ENCODE peak calls at places on chromosomes 6 and 20, in five cellular contexts. One of them, this sample, is unnamed.
A peak's percentile ranks its signal among the peaks of the same experiment; 100 is the strongest.

GRCh38 chr20:17636523-17637412 is 45.3 kb downstream of the RRBP1 start:
- DNase-seq in GM23338: peak; percentile 59
- DNase-seq in PC-3: no peak
- DNase-seq in GM23248: no peak
- DNase-seq in SK-N-SH: peak; percentile 91
- DNase-seq in this sample: no peak

GRCh38 chr6:41682497-41682961 is 44.3 kb downstream of the MDFI start:
- DNase-seq in GM23338: peak; percentile 38
- DNase-seq in PC-3: no peak
- DNase-seq in GM23248: no peak
- DNase-seq in SK-N-SH: no peak
- DNase-seq in this sample: no peak

GRCh38 chr6:31113861-31114539 is 600 bp upstream of the PSORS1C1 start:
- DNase-seq in GM23338: no peak
- DNase-seq in PC-3: no peak
- DNase-seq in GM23248: peak; percentile 91
- DNase-seq in SK-N-SH: no peak
- DNase-seq in this sample: no peak

GRCh38 chr20:32574296-32575226 is 10.6 kb downstream of the NOL4L start:
- DNase-seq in GM23338: peak; percentile 59
- DNase-seq in PC-3: peak; percentile 34
- DNase-seq in GM23248: peak; percentile 91
- DNase-seq in SK-N-SH: no peak
- DNase-seq in this sample: no peak

GRCh38 chr6:134619789-134620188 is 301.9 kb upstream of the SGK1 start:
- DNase-seq in GM23338: no peak
- DNase-seq in PC-3: peak; percentile 18
- DNase-seq in GM23248: peak; percentile 77
- DNase-seq in SK-N-SH: no peak
- DNase-seq in this sample: peak; percentile 71

GRCh38 chr6:26157150-26157837 is 70.1 kb downstream of the HFE start:
- DNase-seq in GM23338: peak; percentile 83
- DNase-seq in PC-3: no peak
- DNase-seq in GM23248: peak; percentile 75
- DNase-seq in SK-N-SH: peak; percentile 50
- DNase-seq in this sample: no peak

GRCh38 chr20:3406481-3407425 is 716 bp downstream of the DNAAF9 start:
- DNase-seq in GM23338: peak; percentile 67
- DNase-seq in PC-3: no peak
- DNase-seq in GM23248: peak; percentile 87
- DNase-seq in SK-N-SH: peak; percentile 57
- DNase-seq in this sample: no peak

GRCh38 chr6:43695078-43695966 is 7.7 kb upstream of the MRPS18A start:
- DNase-seq in GM23338: peak; percentile 77
- DNase-seq in PC-3: no peak
- DNase-seq in GM23248: no peak
- DNase-seq in SK-N-SH: no peak
- DNase-seq in this sample: no peak

GRCh38 chr6:118100763-118101162 is 193.7 kb downstream of the SLC35F1 start:
- DNase-seq in GM23338: peak; percentile 20
- DNase-seq in PC-3: no peak
- DNase-seq in GM23248: no peak
- DNase-seq in SK-N-SH: no peak
- DNase-seq in this sample: no peak

GRCh38 chr20:41329435-41330342 is 10.9 kb upstream of the LPIN3 start:
- DNase-seq in GM23338: no peak
- DNase-seq in PC-3: peak; percentile 96
- DNase-seq in GM23248: peak; percentile 98
- DNase-seq in SK-N-SH: no peak
- DNase-seq in this sample: peak; percentile 68
- TF ChIP-seq EZH2phosphoT487 in GM23338: no peak
- TF ChIP-seq EZH2phosphoT487 in PC-3: no peak
- TF ChIP-seq EZH2phosphoT487 in GM23248: no peak
- TF ChIP-seq EZH2phosphoT487 in SK-N-SH: no peak
- TF ChIP-seq EZH2phosphoT487 in this sample: no peak

DNA sequence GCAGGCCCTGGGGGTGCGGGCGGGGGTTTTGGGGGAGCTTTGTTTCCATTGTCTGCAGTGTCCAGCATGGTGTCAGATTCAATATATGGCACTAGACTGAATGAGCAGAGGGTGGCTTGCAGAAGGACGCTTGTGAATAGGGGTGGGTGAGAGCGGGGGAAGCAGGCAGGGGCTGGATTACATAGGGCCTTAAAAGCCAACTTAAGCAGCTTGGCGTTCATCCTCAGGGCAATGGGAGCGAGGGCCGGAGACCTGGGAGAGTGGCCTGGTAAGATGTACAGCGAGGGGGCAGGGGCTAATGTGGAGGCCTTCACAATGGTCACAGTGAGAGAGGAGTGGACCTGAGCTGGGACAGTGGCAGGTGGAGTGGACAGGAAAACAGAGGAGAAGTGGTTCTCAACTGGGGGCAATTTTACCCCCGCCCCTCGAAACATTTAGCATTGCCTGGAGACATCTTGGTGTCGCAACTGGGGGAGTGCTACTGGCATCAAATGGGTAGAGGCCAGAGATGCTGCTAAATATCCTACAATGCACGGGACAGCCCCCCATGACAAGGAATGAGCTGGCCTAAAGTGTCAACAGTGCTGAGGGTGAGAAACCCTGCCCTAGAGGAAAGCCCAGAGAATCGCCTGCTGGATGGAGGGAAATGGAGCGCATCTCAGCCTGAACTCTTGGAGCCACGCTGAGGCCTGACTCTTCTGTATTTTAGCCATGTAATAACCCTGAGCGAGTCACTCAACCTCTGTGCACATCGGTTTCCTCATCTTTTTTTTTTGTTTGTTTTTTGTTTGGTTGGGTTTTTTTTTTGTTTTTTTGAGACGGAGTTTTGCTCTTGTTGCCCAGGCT is 15.1 kb upstream of the BAK1 start:
- DNase-seq in GM23338: no peak
- DNase-seq in PC-3: peak; percentile 15
- DNase-seq in GM23248: peak; percentile 72
- DNase-seq in SK-N-SH: no peak
- DNase-seq in this sample: no peak
- H3F3A ChIP-seq in GM23338: no peaks in the 10 kb centered on the region
- H3F3A ChIP-seq in PC-3: no peaks in the 10 kb centered on the region
- H3F3A ChIP-seq in GM23248: no peaks in the 10 kb centered on the region
- H3F3A ChIP-seq in SK-N-SH: no peaks in the 10 kb centered on the region
- H3F3A ChIP-seq in this sample: no peaks in the 10 kb centered on the region

DNA sequence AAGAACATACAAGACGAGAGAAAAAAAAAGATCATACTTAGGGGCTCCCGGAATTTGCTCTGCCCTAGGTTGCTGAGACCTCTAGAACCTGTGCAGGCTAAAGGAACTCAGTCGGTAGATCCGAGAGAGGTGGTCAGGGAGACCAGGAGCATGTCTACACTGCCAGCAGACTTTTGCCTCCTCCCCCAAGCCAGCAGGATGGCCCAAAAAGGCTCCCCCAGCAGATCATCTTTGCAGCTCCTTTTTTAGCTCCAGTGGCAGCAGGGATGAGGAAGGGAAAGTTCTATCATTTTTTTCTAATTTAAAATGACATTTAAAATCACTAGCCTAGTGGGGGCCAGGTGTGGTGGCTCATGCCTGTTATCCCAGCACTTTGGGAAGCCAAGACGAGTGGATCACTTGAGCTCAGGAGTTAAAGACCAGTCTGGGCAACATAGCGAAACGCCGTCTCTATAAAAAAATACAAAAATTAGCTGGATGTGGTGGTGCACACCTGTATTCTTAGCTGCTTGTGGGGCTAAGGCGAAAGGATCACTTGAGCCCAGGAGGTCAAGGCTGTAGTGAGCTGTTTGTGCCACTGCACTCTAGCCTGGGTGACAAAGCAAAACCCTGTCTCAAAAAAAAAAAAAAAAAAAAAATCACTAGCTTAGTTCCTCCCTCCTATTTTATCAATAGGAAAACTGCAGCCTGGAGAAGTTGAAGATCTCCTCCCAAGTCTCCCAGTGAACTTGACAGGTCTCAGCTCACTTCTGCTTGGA is 69.3 kb upstream of the MYL9 start:
- DNase-seq in GM23338: no peak
- DNase-seq in PC-3: no peak
- DNase-seq in GM23248: no peak
- DNase-seq in SK-N-SH: no peak
- DNase-seq in this sample: peak; percentile 42
- H3K4me1 ChIP-seq in GM23338: peaks cover 26% of the 10 kb centered on the region
- H3K4me1 ChIP-seq in PC-3: peaks cover 35% of the 10 kb centered on the region
- H3K4me1 ChIP-seq in GM23248: peaks cover 57% of the 10 kb centered on the region
- H3K4me1 ChIP-seq in SK-N-SH: peaks cover 49% of the 10 kb centered on the region
- H3K4me1 ChIP-seq in this sample: peaks cover 21% of the 10 kb centered on the region

DNA sequence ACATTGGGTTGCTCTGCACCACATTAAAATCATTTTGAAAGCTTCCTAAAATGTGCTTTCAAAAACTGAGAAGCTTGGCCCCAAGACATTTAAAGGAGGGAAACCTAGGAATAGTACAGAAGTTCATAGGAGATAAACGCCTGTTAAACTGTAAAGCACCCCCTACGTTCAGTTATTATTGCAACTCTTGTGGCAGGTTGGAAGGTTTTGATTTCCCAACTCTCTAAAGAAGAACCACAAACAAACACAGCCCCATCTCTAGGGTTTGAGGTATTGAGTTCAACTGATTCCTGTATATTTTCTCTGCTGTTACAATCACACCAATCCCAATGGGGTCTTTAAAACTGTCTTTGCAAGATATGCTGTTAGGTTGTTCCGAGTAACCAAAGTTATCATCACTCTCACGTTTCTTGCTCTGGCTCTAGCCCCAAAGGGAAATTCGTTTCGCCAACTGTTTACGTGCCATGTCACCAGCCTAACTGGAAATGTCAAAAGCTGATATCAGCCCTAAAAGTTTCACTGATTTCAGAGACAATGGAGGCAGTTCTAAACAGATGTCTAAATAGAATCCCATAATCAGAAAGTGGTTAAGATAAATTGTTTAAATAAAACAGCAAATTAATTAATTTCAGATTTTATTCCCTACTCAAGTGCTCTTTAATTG is 12.1 kb downstream of the TFAP2A start:
- DNase-seq in GM23338: no peak
- DNase-seq in PC-3: peak; percentile 20
- DNase-seq in GM23248: no peak
- DNase-seq in SK-N-SH: no peak
- DNase-seq in this sample: no peak
- TF ChIP-seq EZH2phosphoT487 in GM23338: no peak
- TF ChIP-seq EZH2phosphoT487 in PC-3: no peak
- TF ChIP-seq EZH2phosphoT487 in GM23248: no peak
- TF ChIP-seq EZH2phosphoT487 in SK-N-SH: no peak
- TF ChIP-seq EZH2phosphoT487 in this sample: no peak

DNA sequence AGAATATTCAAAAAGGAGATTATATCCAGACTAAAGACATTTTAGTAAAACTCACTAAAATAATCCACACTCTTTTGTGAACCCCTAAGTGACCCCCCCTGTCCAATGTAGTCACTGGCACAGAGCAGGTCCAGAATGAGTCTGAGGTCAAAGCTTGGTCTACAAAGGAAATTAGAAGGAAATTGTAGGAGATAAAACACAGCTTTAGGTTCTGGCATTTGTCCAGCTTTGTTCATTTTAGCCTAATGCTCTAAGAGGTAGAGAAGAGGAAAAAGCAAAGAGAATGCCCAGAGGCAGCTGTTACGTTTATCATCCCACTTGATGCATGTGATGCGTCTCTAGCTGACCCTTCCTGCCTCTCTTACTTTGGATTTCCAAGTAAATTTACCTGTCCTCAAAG is 62.6 kb downstream of the CNKSR3 start:
- DNase-seq in GM23338: no peak
- DNase-seq in PC-3: no peak
- DNase-seq in GM23248: peak; percentile 13
- DNase-seq in SK-N-SH: peak; percentile 77
- DNase-seq in this sample: no peak
- H3F3A ChIP-seq in GM23338: no peaks in the 10 kb centered on the region
- H3F3A ChIP-seq in PC-3: no peaks in the 10 kb centered on the region
- H3F3A ChIP-seq in GM23248: peaks cover 13% of the 10 kb centered on the region
- H3F3A ChIP-seq in SK-N-SH: peaks cover 16% of the 10 kb centered on the region
- H3F3A ChIP-seq in this sample: no peaks in the 10 kb centered on the region

DNA sequence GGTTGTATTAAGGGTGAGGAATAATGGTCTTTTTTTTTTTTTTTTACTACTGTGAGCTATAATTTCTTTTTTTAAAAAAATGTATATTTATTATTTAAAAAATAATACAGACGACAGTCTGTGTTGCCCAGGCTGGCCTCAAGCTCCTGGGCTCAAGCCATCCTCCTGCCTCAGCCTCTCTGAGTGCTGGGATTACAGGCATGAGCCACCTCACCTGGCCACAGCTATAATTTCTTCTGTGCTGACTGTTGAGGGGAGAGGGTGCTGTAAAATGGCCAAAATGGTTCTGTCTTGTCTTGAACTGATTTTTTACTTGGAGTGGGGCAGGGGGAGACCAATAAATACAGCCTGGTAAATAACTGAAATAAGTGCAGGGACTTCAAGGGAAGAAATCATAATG is 3.6 kb downstream of the SRSF3 start:
- DNase-seq in GM23338: no peak
- DNase-seq in PC-3: no peak
- DNase-seq in GM23248: no peak
- DNase-seq in SK-N-SH: no peak
- DNase-seq in this sample: no peak
- H3K4me1 ChIP-seq in GM23338: peaks cover 30% of the 10 kb centered on the region
- H3K4me1 ChIP-seq in PC-3: peaks cover 43% of the 10 kb centered on the region
- H3K4me1 ChIP-seq in GM23248: peaks cover 59% of the 10 kb centered on the region
- H3K4me1 ChIP-seq in SK-N-SH: peaks cover 33% of the 10 kb centered on the region
- H3K4me1 ChIP-seq in this sample: peaks cover 19% of the 10 kb centered on the region

GRCh38 chr6:136923954-136924291 is 1.8 kb downstream of the SLC35D3 start:
- DNase-seq in GM23338: no peak
- DNase-seq in PC-3: no peak
- DNase-seq in GM23248: no peak
- DNase-seq in SK-N-SH: peak; percentile 11
- DNase-seq in this sample: no peak
- TF ChIP-seq EZH2phosphoT487 in GM23338: no peak
- TF ChIP-seq EZH2phosphoT487 in PC-3: no peak
- TF ChIP-seq EZH2phosphoT487 in GM23248: no peak
- TF ChIP-seq EZH2phosphoT487 in SK-N-SH: no peak
- TF ChIP-seq EZH2phosphoT487 in this sample: no peak

DNA sequence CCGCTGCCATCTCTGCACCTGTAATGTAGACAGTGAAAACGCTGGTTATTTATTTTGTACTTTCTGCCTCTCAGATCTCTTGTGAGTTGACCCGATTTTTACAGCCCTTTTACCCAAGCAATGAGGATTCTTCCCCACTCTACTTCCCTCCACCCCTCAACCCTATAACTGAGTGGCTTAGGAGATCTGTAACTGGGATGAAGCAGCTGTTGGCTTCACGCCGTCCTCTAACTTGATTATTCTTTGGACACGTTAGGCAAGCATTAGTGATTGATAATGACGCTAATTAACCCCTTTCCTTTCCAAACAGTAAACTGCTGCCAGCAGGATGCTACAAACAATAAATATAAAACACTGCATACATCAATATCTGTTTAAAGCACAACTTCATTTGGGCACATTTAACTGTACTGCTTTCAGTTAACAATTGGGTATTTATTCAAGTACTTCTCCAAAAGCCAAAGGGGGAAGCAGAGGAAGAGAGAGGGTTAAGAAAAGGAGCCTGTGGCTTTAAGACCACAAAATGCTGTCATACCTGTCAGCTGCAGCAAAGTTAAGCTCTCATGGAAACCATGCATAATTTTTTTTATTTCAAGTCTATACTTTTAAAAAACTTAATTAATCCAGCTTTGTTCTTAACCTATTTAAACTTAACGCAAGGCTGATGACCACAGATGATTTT is 21.2 kb downstream of the TFAP2A start:
- DNase-seq in GM23338: no peak
- DNase-seq in PC-3: no peak
- DNase-seq in GM23248: no peak
- DNase-seq in SK-N-SH: no peak
- DNase-seq in this sample: no peak
- H3F3A ChIP-seq in GM23338: peaks cover 44% of the 10 kb centered on the region
- H3F3A ChIP-seq in PC-3: no peaks in the 10 kb centered on the region
- H3F3A ChIP-seq in GM23248: no peaks in the 10 kb centered on the region
- H3F3A ChIP-seq in SK-N-SH: no peaks in the 10 kb centered on the region
- H3F3A ChIP-seq in this sample: no peaks in the 10 kb centered on the region